ENCODE peak calls at places on chromosomes 11 and 22, in five cellular contexts. C is upper lobe of right lung, Y is adrenal gland, D is SK-N-SH, U is heart right ventricle. Z is an unnamed sample.

GRCh38 chr11:122731500-122731913 is 76.0 kb downstream of the UBASH3B start:
- DNase-seq in D (no peak), C (no peak), Y (no peak), U (no peak), Z (no peak)

GRCh38 chr11:121063728-121064127 is 37.3 kb upstream of the TECTA start:
- DNase-seq in D (no peak), Y (no peak), U (no peak), C (no peak), Z (no peak)

GRCh38 chr11:18720086-18720810 is 5.7 kb downstream of the IGSF22 start:
- DNase-seq in Y (no peak), U (no peak), D (no peak), C (no peak), Z (no peak)

GRCh38 chr22:23278883-23279675 is 98.8 kb downstream of the BCR start:
- DNase-seq in D (no peak), U (peak), Y (no peak), C (peak), Z (peak)

GRCh38 chr11:7513210-7514098 is at the start of gene PPFIBP2:
- DNase-seq in C (peak), Y (peak), U (peak), D (peak), Z (peak)

GRCh38 chr22:45064313-45065268 is 54.8 kb upstream of the PHF21B start:
- DNase-seq in U (no peak), Y (peak), C (no peak), D (no peak), Z (no peak)

GRCh38 chr11:67396258-67396581 is 4.4 kb downstream of the RAD9A start:
- DNase-seq in U (no peak), D (no peak), C (no peak), Y (no peak), Z (no peak)

GRCh38 chr11:12585861-12586260 is 88.4 kb upstream of the TEAD1 start:
- DNase-seq in U (peak), C (no peak), Y (no peak), D (no peak), Z (peak)

GRCh38 chr22:39207141-39208012 is 37.4 kb downstream of the PDGFB start:
- DNase-seq in D (no peak), Y (no peak), U (no peak), C (peak), Z (no peak)

GRCh38 chr22:43476341-43476740 is 64.5 kb downstream of the MPPED1 start:
- DNase-seq in D (no peak), Y (no peak), U (no peak), C (no peak), Z (no peak)

GRCh38 chr11:61370349-61371005 is 8.3 kb downstream of the TMEM138 start:
- DNase-seq in U (no peak), D (no peak), Y (no peak), C (no peak), Z (no peak)

GRCh38 chr11:106482920-106483761 is 405.7 kb downstream of the AASDHPPT start:
- DNase-seq in Y (no peak), D (no peak), U (no peak), C (no peak), Z (no peak)

GRCh38 chr22:20796731-20797130 is 22.8 kb downstream of the SERPIND1 start:
- DNase-seq in U (no peak), D (no peak), C (no peak), Y (no peak), Z (no peak)

GRCh38 chr22:44024288-44024908 is at the start of gene PARVB:
- DNase-seq in Y (peak), U (no peak), D (peak), C (peak), Z (no peak)

GRCh38 chr22:24435323-24435645 is 7.9 kb downstream of the ADORA2A start:
- DNase-seq in D (no peak), C (no peak), Y (no peak), U (no peak), Z (no peak)

GRCh38 chr11:120180571-120181445 is 30.0 kb upstream of the OAF start:
- DNase-seq in U (no peak), C (peak), Y (no peak), D (no peak), Z (no peak)

GRCh38 chr22:19663286-19663815 is 51.0 kb upstream of the SEPTIN5 start:
- DNase-seq in U (peak), C (no peak), D (peak), Y (peak), Z (peak)

GRCh38 chr11:128776434-128777284 is 82.8 kb downstream of the FLI1 start:
- DNase-seq in U (peak), D (peak), Y (peak), C (peak), Z (no peak)

GRCh38 chr11:116535954-116536353 is 236.8 kb downstream of the BUD13 start:
- DNase-seq in C (peak), D (no peak), Y (no peak), U (no peak), Z (no peak)

GRCh38 chr11:12211331-12212065 is 101.1 kb downstream of the MICAL2 start:
- DNase-seq in D (no peak), U (no peak), Y (no peak), C (no peak), Z (no peak)

GRCh38 chr11:1442163-1442562 is 44.4 kb downstream of the MOB2 start:
- DNase-seq in C (no peak), U (no peak), Y (no peak), D (peak), Z (peak)

GRCh38 chr11:66036334-66036710 is 10.0 kb upstream of the CATSPER1 start:
- DNase-seq in Y (no peak), D (no peak), U (no peak), C (no peak), Z (no peak)

GRCh38 chr22:18156878-18157713 is 7.1 kb downstream of the USP18 start:
- DNase-seq in D (peak), C (peak), Y (peak), U (peak), Z (peak)

GRCh38 chr11:129973809-129974208 is 28.8 kb downstream of the PRDM10 start:
- DNase-seq in Y (no peak), D (no peak), U (peak), C (peak), Z (no peak)

GRCh38 chr11:68211546-68211945 is 1.6 kb downstream of the KMT5B start:
- DNase-seq in Y (peak), D (no peak), U (no peak), C (no peak), Z (no peak)

GRCh38 chr11:87223816-87224215 is 186.1 kb downstream of the TMEM135 start:
- DNase-seq in C (no peak), Y (no peak), D (no peak), U (no peak), Z (no peak)

GRCh38 chr11:75474878-75475766 is 42.1 kb upstream of the KLHL35 start:
- DNase-seq in U (peak), Y (peak), D (peak), C (peak), Z (no peak)

GRCh38 chr11:85725510-85726258 is 39.7 kb upstream of the CCDC89 start:
- DNase-seq in C (no peak), Y (no peak), U (no peak), D (no peak), Z (peak)

GRCh38 chr22:27790396-27791216 is 10.9 kb downstream of the MN1 start:
- DNase-seq in C (no peak), U (no peak), Y (no peak), D (no peak), Z (no peak)
- H3K4me3 ChIP-seq in C (no peak), U (no peak), Y (no peak), D (no peak), Z (no peak)

GRCh38 chr11:112797653-112798293 is 163.4 kb upstream of the NCAM1 start:
- DNase-seq in U (no peak), D (no peak), C (no peak), Y (peak), Z (no peak)
- TF ChIP-seq CTCF in U (no peak), D (peak), C (no peak), Y (peak), Z (peak)

GRCh38 chr11:133928628-133929059 is 28.1 kb downstream of the IGSF9B start:
- DNase-seq in U (no peak), C (no peak), D (peak), Y (no peak), Z (peak)

GRCh38 chr11:133925756-133926155 is 31.0 kb downstream of the IGSF9B start:
- DNase-seq in U (no peak), C (no peak), Y (no peak), D (no peak), Z (no peak)

GRCh38 chr11:133929401-133930052 is 27.2 kb downstream of the IGSF9B start:
- DNase-seq in U (no peak), C (no peak), D (peak), Y (no peak), Z (no peak)

GRCh38 chr11:133926466-133927246 is 30.1 kb downstream of the IGSF9B start:
- DNase-seq in C (no peak), U (no peak), Y (no peak), D (no peak), Z (no peak)

DNA sequence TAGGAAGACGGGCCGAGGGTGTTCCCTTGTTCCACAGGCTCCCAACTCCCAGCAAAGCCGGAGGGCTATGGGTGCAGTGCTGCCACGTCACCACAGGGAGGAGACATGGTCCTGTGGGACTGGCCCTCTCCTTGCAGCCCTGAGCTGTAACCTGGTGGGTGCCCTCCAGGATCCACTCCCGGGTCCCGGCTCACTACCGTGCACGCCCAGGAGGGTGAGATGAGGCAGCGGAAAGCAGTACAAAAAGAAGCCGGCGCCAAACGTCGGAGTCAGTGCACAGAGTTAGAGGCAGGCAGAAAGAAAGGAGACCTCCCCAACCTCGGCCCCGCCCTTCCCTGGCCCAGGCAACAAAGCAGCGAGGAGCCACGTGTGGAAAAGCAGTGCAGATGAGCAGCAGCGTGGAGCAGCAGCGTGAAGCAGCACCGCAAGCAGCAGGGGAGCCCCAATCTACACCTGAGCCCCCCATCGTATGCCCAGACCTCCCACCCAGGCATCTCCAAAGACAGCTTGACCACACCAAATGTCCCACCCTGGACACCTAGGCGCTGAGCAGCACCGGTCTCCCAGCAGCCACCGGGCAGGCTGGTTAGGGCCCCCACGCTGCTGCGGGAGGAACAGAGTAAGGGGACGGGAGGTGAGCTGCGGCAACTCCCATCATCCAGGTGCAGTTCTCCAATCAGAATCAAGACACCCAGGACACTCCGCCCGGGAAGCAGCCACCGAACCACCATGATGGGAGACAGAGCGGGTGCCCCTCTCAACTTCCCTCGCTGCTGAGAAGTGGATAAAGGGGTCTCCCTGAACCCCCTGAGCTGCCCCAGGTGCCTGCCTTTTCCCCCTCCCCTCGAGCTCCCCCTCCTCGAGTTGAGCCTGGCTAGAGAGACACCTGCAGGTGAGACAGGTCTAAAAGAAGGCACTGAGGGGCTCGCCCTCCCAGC is 28.8 kb downstream of the IGSF9B start:
- DNase-seq in D (peak), C (peak), Y (peak), U (peak), Z (peak)
- H3K4me3 ChIP-seq in D (peak), C (no peak), Y (no peak), U (no peak), Z (peak)

GRCh38 chr11:46278387-46279173 is 1.1 kb downstream of the CREB3L1 start:
- DNase-seq in D (peak), U (peak), Y (peak), C (peak), Z (no peak)
- TF ChIP-seq CTCF in D (peak), U (peak), Y (peak), C (peak), Z (no peak)

Z was measured in LNCaP clone FGC.